ENCODE peak calls at places on chromosomes 5 and 9, in four cellular contexts. R is fibroblast of lung, E is heart right ventricle, N is right lobe of liver. G is an unnamed sample. For H3K4me1, the result is how much of the 10 kb centered on the place peaks cover.

GRCh38 chr9:133368249-133368881 is 7.5 kb downstream of the SURF4 start:
- DNase-seq in R (no peak), N (no peak), E (no peak), G (no peak)

GRCh38 chr5:73446631-73447233 is 1.8 kb downstream of the FOXD1 start:
- DNase-seq in N (no peak), R (peak), E (no peak), G (no peak)

GRCh38 chr9:78030553-78031270 is 899 bp downstream of the GNAQ start:
- DNase-seq in R (peak), N (peak), E (peak), G (no peak)

GRCh38 chr5:55902696-55903095 is 51.5 kb downstream of the IL31RA start:
- DNase-seq in R (no peak), E (no peak), N (no peak), G (no peak)

GRCh38 chr9:35470894-35471293 is 19.0 kb upstream of the RUSC2 start:
- DNase-seq in E (no peak), N (no peak), R (peak), G (no peak)

GRCh38 chr5:3006526-3006925 is 255.0 kb upstream of the IRX2 start:
- DNase-seq in E (no peak), N (no peak), R (no peak), G (no peak)

GRCh38 chr5:2780421-2781171 is 29.1 kb upstream of the IRX2 start:
- DNase-seq in R (no peak), N (no peak), E (no peak), G (no peak)

GRCh38 chr9:5863092-5863746 is 27.5 kb upstream of the MLANA start:
- DNase-seq in E (peak), R (no peak), N (peak), G (no peak)

GRCh38 chr9:133701321-133701980 is 36.7 kb downstream of the SARDH start:
- DNase-seq in N (no peak), E (no peak), R (no peak), G (no peak)

GRCh38 chr9:86944974-86945867 is 2.1 kb downstream of the GAS1 start:
- DNase-seq in R (peak), N (no peak), E (no peak), G (no peak)

GRCh38 chr5:84430863-84431663 is 46.4 kb upstream of the EDIL3 start:
- DNase-seq in R (no peak), N (no peak), E (no peak), G (no peak)

GRCh38 chr5:147558826-147559225 is 49.0 kb upstream of the DPYSL3 start:
- DNase-seq in E (peak), R (peak), N (no peak), G (peak)

GRCh38 chr5:172800088-172800551 is 29.1 kb upstream of the DUSP1 start:
- DNase-seq in N (peak), R (peak), E (peak), G (peak)

GRCh38 chr9:126956929-126957686 is 42.5 kb downstream of the RALGPS1 start:
- DNase-seq in R (peak), N (no peak), E (no peak), G (no peak)

GRCh38 chr5:44665101-44665701 is 143.5 kb upstream of the MRPS30 start:
- DNase-seq in N (no peak), R (peak), E (no peak), G (no peak)

GRCh38 chr5:88188458-88189132 is 80.0 kb downstream of the TMEM161B start:
- DNase-seq in R (peak), N (no peak), E (no peak), G (no peak)

GRCh38 chr5:56612759-56613158 is 202.6 kb upstream of the MAP3K1 start:
- DNase-seq in E (no peak), N (no peak), R (no peak), G (no peak)

GRCh38 chr5:173887610-173888472 is at the start of gene CPEB4:
- DNase-seq in N (peak), E (peak), R (peak), G (peak)

GRCh38 chr5:113296681-113297080 is 138.1 kb downstream of the TSSK1B start:
- DNase-seq in E (no peak), R (peak), N (no peak), G (no peak)

GRCh38 chr5:149381261-149381985 is 2.3 kb upstream of the IL17B start:
- DNase-seq in E (no peak), R (no peak), N (no peak), G (no peak)

GRCh38 chr5:57939771-57940170 is 457.2 kb upstream of the ACTBL2 start:
- DNase-seq in R (no peak), E (no peak), N (no peak), G (no peak)

GRCh38 chr5:149656576-149657182 is 73.4 kb upstream of the PPARGC1B start:
- DNase-seq in R (no peak), N (no peak), E (peak), G (no peak)

GRCh38 chr5:31048282-31048974 is 145.1 kb upstream of the CDH6 start:
- DNase-seq in E (no peak), R (no peak), N (no peak), G (no peak)

GRCh38 chr9:4866239-4866969 is 73.7 kb downstream of the RCL1 start:
- DNase-seq in R (no peak), E (no peak), N (no peak), G (no peak)

GRCh38 chr9:77647659-77648457 is at the start of gene GNA14:
- DNase-seq in N (peak), E (peak), R (peak), G (no peak)

GRCh38 chr5:9467199-9468069 is 78.4 kb downstream of the SEMA5A start:
- DNase-seq in R (no peak), E (no peak), N (no peak), G (no peak)

GRCh38 chr5:78640622-78641021 is 8.0 kb downstream of the LHFPL2 start:
- DNase-seq in E (no peak), N (no peak), R (no peak), G (no peak)

GRCh38 chr5:138568061-138568824 is 7.0 kb downstream of the HSPA9 start:
- DNase-seq in N (no peak), E (no peak), R (no peak), G (no peak)

GRCh38 chr9:36976371-36977030 is 57.6 kb downstream of the PAX5 start:
- DNase-seq in E (no peak), N (no peak), R (no peak), G (no peak)

GRCh38 chr5:80220268-80220897 is 35.5 kb downstream of the SERINC5 start:
- DNase-seq in N (no peak), E (no peak), R (no peak), G (no peak)

GRCh38 chr9:22307013-22307711 is 139.5 kb upstream of the DMRTA1 start:
- DNase-seq in R (peak), N (no peak), E (no peak), G (no peak)

GRCh38 chr5:36602711-36603321 is 3.6 kb upstream of the SLC1A3 start:
- DNase-seq in N (no peak), E (peak), R (no peak), G (no peak)

GRCh38 chr5:77366717-77367500 is 125.2 kb downstream of the WDR41 start:
- DNase-seq in N (no peak), E (no peak), R (no peak), G (no peak)

GRCh38 chr5:71891856-71892255 is 172.8 kb downstream of the CARTPT start:
- DNase-seq in E (peak), N (no peak), R (no peak), G (no peak)

GRCh38 chr5:28404363-28405071 is 1366.1 kb upstream of the CDH9 start:
- DNase-seq in R (no peak), N (no peak), E (no peak), G (no peak)

GRCh38 chr9:133050142-133050541 is 11.6 kb upstream of the CEL start:
- DNase-seq in E (no peak), R (peak), N (no peak), G (no peak)

GRCh38 chr9:110106698-110107097 is 101.3 kb downstream of the C9orf152 start:
- DNase-seq in R (no peak), N (no peak), E (no peak), G (no peak)
- H3K4me1 ChIP-seq in R (under half), N (under half), E (half or more), G (half or more)

GRCh38 chr9:121463026-121463827 is 36.4 kb downstream of the GGTA1 start:
- DNase-seq in E (peak), R (no peak), N (no peak), G (no peak)
- TF ChIP-seq CTCF in E (peak), R (peak), N (peak), G (peak)

GRCh38 chr9:6869081-6869948 is 111.5 kb downstream of the KDM4C start:
- DNase-seq in R (no peak), E (no peak), N (no peak), G (no peak)
- H3K4me3 ChIP-seq in R (no peak), E (no peak), N (no peak), G (no peak)

GRCh38 chr9:92641092-92641809 is 28.7 kb downstream of the IPPK start:
- DNase-seq in E (no peak), R (no peak), N (peak), G (no peak)

GRCh38 chr9:92642599-92642998 is 27.3 kb downstream of the IPPK start:
- DNase-seq in E (no peak), R (no peak), N (no peak), G (no peak)

GRCh38 chr9:92639791-92640271 is 30.1 kb downstream of the IPPK start:
- DNase-seq in R (no peak), N (peak), E (no peak), G (no peak)

GRCh38 chr9:92640398-92641091 is 29.4 kb downstream of the IPPK start:
- DNase-seq in E (no peak), R (no peak), N (peak), G (no peak)

GRCh38 chr9:92642041-92642451 is 27.9 kb downstream of the IPPK start:
- DNase-seq in E (no peak), R (no peak), N (peak), G (no peak)
- H3K4me1 ChIP-seq in E (under half), R (under half), N (under half), G (under half)

GRCh38 chr9:137452761-137453642 is 6.1 kb downstream of the NSMF start:
- DNase-seq in E (no peak), N (peak), R (no peak), G (no peak)
- TF ChIP-seq CTCF in E (no peak), N (no peak), R (no peak), G (no peak)

GRCh38 chr9:131051592-131052517 is 42.9 kb downstream of the LAMC3 start:
- DNase-seq in E (no peak), R (no peak), N (no peak), G (no peak)
- H3K4me3 ChIP-seq in E (no peak), R (no peak), N (no peak), G (no peak)

GRCh38 chr9:88995627-88996026 is 4.4 kb downstream of the S1PR3 start:
- DNase-seq in E (no peak), R (no peak), N (no peak), G (no peak)
- H3K4me1 ChIP-seq in E (half or more), R (under half), N (under half), G (under half)

G was measured in thoracic aorta.